ENCODE peak calls at places on chromosome 1, in four cellular contexts. One of them, this sample, is unnamed.

GRCh38 chr1:188023206-188023605 is 1194.5 kb downstream of the PLA2G4A start:
- DNase-seq in OCI-LY7: no peak
- DNase-seq in H9: no peak
- DNase-seq in sigmoid colon: no peak
- DNase-seq in this sample: no peak

GRCh38 chr1:155640367-155640766 is 30.3 kb downstream of the MSTO1 start:
- DNase-seq in H9: no peak
- DNase-seq in sigmoid colon: no peak
- DNase-seq in OCI-LY7: no peak
- DNase-seq in this sample: no peak

GRCh38 chr1:110433803-110434202 is 17.1 kb upstream of the PROK1 start:
- DNase-seq in OCI-LY7: peak
- DNase-seq in H9: peak
- DNase-seq in sigmoid colon: no peak
- DNase-seq in this sample: no peak

GRCh38 chr1:230824571-230825060 is 43.7 kb downstream of the C1orf198 start:
- DNase-seq in H9: no peak
- DNase-seq in sigmoid colon: no peak
- DNase-seq in OCI-LY7: no peak
- DNase-seq in this sample: no peak

GRCh38 chr1:228396770-228397453 is 9.7 kb downstream of the TRIM11 start:
- DNase-seq in sigmoid colon: peak
- DNase-seq in OCI-LY7: no peak
- DNase-seq in H9: peak
- DNase-seq in this sample: no peak

GRCh38 chr1:4395158-4395557 is 259.3 kb upstream of the AJAP1 start:
- DNase-seq in H9: no peak
- DNase-seq in OCI-LY7: no peak
- DNase-seq in sigmoid colon: no peak
- DNase-seq in this sample: no peak

GRCh38 chr1:40877681-40878080 is 15.5 kb upstream of the CITED4 start:
- DNase-seq in OCI-LY7: no peak
- DNase-seq in H9: no peak
- DNase-seq in sigmoid colon: peak
- DNase-seq in this sample: no peak

GRCh38 chr1:162265983-162266382 is 110.7 kb downstream of the SPATA46 start:
- DNase-seq in H9: no peak
- DNase-seq in OCI-LY7: no peak
- DNase-seq in sigmoid colon: no peak
- DNase-seq in this sample: no peak

GRCh38 chr1:117674521-117675400 is 68.9 kb downstream of the TENT5C start:
- DNase-seq in sigmoid colon: no peak
- DNase-seq in OCI-LY7: peak
- DNase-seq in H9: peak
- DNase-seq in this sample: peak

GRCh38 chr1:92486251-92487077 is at the start of gene GFI1:
- DNase-seq in OCI-LY7: no peak
- DNase-seq in sigmoid colon: no peak
- DNase-seq in H9: peak
- DNase-seq in this sample: peak

GRCh38 chr1:38331496-38332210 is 285.1 kb upstream of the POU3F1 start:
- DNase-seq in sigmoid colon: no peak
- DNase-seq in H9: no peak
- DNase-seq in OCI-LY7: no peak
- DNase-seq in this sample: no peak

GRCh38 chr1:176719478-176719877 is 256.5 kb downstream of the PAPPA2 start:
- DNase-seq in H9: no peak
- DNase-seq in OCI-LY7: no peak
- DNase-seq in sigmoid colon: no peak
- DNase-seq in this sample: no peak

GRCh38 chr1:152907686-152908601 is at the start of gene IVL:
- DNase-seq in H9: no peak
- DNase-seq in sigmoid colon: no peak
- DNase-seq in OCI-LY7: no peak
- DNase-seq in this sample: peak

GRCh38 chr1:29478046-29478791 is 241.9 kb downstream of the PTPRU start:
- DNase-seq in OCI-LY7: no peak
- DNase-seq in H9: peak
- DNase-seq in sigmoid colon: peak
- DNase-seq in this sample: no peak

GRCh38 chr1:202225131-202225530 is 31.5 kb downstream of the LGR6 start:
- DNase-seq in OCI-LY7: no peak
- DNase-seq in H9: no peak
- DNase-seq in sigmoid colon: no peak
- DNase-seq in this sample: no peak

GRCh38 chr1:229024528-229025119 is 246.3 kb upstream of the RAB4A start:
- DNase-seq in H9: no peak
- DNase-seq in sigmoid colon: peak
- DNase-seq in OCI-LY7: no peak
- DNase-seq in this sample: no peak

GRCh38 chr1:203403586-203403985 is 52.7 kb upstream of the FMOD start:
- DNase-seq in H9: no peak
- DNase-seq in OCI-LY7: no peak
- DNase-seq in sigmoid colon: no peak
- DNase-seq in this sample: no peak

GRCh38 chr1:29083318-29084195 is 40.1 kb downstream of the TMEM200B start:
- DNase-seq in sigmoid colon: no peak
- DNase-seq in OCI-LY7: no peak
- DNase-seq in H9: no peak
- DNase-seq in this sample: no peak

GRCh38 chr1:118077331-118078055 is 107.5 kb downstream of the SPAG17 start:
- DNase-seq in OCI-LY7: no peak
- DNase-seq in H9: peak
- DNase-seq in sigmoid colon: no peak
- DNase-seq in this sample: no peak

GRCh38 chr1:181802466-181802865 is 259.0 kb downstream of the ZNF648 start:
- DNase-seq in H9: no peak
- DNase-seq in OCI-LY7: no peak
- DNase-seq in sigmoid colon: no peak
- DNase-seq in this sample: no peak
- TF ChIP-seq CTCF in H9: no peak
- TF ChIP-seq CTCF in OCI-LY7: no peak
- TF ChIP-seq CTCF in sigmoid colon: no peak
- TF ChIP-seq CTCF in this sample: no peak

GRCh38 chr1:88284666-88285366 is 399.3 kb upstream of the PKN2 start:
- DNase-seq in H9: no peak
- DNase-seq in sigmoid colon: no peak
- DNase-seq in OCI-LY7: no peak
- DNase-seq in this sample: no peak
- TF ChIP-seq CTCF in H9: no peak
- TF ChIP-seq CTCF in sigmoid colon: no peak
- TF ChIP-seq CTCF in OCI-LY7: no peak
- TF ChIP-seq CTCF in this sample: no peak

DNA sequence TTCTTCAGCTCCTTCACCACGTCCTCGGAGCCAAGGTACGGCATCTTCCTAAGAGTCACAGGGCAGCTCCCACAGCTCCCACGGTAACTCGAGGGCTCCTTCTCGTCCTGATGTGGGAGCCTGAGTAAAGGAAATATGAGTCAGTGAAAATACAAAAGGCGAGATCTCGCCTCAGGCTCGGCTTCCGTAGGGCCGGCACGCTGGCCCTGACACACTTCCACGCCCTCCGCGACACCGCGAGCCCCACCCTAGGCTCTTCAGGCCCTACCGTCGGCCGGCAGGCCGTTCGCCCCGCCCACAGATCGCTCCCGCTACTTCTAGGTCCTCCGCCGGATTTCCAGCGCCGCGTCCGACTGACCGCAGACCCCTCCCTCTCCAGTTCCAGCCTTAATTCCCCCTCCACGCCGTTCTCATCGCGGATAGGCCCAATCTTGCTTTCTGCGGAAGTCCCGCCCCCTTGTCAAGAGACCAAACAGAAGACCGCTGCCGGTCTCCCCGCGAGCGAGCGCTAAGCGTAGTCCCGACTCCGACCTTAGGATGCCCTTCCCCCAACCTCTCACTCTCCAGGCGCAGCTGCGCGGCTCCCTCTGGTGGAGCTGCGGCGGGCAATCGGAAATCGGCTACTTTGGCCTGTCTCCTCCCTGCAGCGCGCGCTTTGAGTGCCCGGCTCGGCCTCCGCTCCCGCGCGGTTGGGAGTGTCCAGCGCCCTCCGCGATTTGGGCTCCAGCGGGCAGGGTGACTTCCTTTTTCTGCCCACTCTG is at the start of the genes AP4B1 and DCLRE1B:
- DNase-seq in H9: peak
- DNase-seq in sigmoid colon: peak
- DNase-seq in OCI-LY7: peak
- DNase-seq in this sample: peak
- TF ChIP-seq CTCF in H9: peak
- TF ChIP-seq CTCF in sigmoid colon: peak
- TF ChIP-seq CTCF in OCI-LY7: peak
- TF ChIP-seq CTCF in this sample: peak

GRCh38 chr1:17333081-17333480 is 25.1 kb downstream of the PADI4 start:
- DNase-seq in H9: no peak
- DNase-seq in sigmoid colon: peak
- DNase-seq in OCI-LY7: no peak
- DNase-seq in this sample: peak

GRCh38 chr1:17340358-17340757 is 31.6 kb upstream of the PADI6 start:
- DNase-seq in OCI-LY7: no peak
- DNase-seq in sigmoid colon: peak
- DNase-seq in H9: no peak
- DNase-seq in this sample: no peak

GRCh38 chr1:17338706-17339493 is 30.9 kb downstream of the PADI4 start:
- DNase-seq in H9: no peak
- DNase-seq in OCI-LY7: no peak
- DNase-seq in sigmoid colon: peak
- DNase-seq in this sample: no peak

GRCh38 chr1:17339521-17339920 is 31.5 kb downstream of the PADI4 start:
- DNase-seq in sigmoid colon: peak
- DNase-seq in H9: no peak
- DNase-seq in OCI-LY7: no peak
- DNase-seq in this sample: no peak

DNA sequence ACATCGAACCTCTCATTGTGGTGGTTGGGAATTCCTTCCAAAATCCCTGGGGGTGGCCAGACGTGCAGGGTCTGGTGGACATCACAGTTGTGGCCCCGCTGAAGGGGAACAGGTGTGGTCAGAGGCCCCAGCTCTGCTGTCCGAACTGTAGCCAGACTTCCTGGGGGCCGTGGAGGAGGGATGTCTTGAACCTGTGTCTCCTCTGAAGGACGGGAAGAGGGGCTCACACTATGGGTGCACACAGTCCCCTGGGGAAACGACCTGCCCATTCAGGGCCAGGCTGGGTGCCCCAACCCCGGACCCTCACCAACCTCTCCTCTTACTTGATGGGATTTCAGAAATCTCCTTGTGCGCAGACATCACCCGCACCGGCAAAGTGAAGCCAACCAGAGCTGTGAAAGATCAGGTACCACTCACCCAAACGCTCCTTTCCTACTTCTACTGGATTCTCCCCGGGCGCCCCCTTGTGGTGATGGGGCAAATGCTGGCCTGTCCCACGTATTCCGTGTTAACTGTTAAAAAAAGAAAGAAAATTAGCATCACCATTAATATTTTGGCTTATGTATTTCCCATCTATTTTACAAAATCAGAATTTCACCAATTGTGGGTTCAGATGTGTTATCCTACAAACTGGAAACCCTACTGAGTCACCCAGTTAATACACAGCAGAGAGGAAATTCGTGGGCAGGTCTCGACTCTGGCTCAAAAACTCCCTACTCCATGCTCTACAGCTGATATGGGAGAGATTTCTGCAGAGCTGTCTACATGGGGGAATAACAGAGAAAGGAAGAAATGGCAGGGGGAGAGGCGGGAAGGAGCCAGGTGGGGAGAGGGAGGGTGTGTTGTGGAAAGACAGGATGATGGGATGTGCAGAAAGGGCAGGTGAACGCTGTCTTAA is 28.1 kb downstream of the PADI4 start:
- DNase-seq in OCI-LY7: peak
- DNase-seq in H9: peak
- DNase-seq in sigmoid colon: peak
- DNase-seq in this sample: peak
- TF ChIP-seq CTCF in OCI-LY7: peak
- TF ChIP-seq CTCF in H9: peak
- TF ChIP-seq CTCF in sigmoid colon: peak
- TF ChIP-seq CTCF in this sample: peak

GRCh38 chr1:43285269-43285986 is at the start of gene C1orf210:
- DNase-seq in OCI-LY7: no peak
- DNase-seq in sigmoid colon: peak
- DNase-seq in H9: peak
- DNase-seq in this sample: no peak
- TF ChIP-seq CTCF in OCI-LY7: no peak
- TF ChIP-seq CTCF in sigmoid colon: peak
- TF ChIP-seq CTCF in H9: peak
- TF ChIP-seq CTCF in this sample: no peak

DNA sequence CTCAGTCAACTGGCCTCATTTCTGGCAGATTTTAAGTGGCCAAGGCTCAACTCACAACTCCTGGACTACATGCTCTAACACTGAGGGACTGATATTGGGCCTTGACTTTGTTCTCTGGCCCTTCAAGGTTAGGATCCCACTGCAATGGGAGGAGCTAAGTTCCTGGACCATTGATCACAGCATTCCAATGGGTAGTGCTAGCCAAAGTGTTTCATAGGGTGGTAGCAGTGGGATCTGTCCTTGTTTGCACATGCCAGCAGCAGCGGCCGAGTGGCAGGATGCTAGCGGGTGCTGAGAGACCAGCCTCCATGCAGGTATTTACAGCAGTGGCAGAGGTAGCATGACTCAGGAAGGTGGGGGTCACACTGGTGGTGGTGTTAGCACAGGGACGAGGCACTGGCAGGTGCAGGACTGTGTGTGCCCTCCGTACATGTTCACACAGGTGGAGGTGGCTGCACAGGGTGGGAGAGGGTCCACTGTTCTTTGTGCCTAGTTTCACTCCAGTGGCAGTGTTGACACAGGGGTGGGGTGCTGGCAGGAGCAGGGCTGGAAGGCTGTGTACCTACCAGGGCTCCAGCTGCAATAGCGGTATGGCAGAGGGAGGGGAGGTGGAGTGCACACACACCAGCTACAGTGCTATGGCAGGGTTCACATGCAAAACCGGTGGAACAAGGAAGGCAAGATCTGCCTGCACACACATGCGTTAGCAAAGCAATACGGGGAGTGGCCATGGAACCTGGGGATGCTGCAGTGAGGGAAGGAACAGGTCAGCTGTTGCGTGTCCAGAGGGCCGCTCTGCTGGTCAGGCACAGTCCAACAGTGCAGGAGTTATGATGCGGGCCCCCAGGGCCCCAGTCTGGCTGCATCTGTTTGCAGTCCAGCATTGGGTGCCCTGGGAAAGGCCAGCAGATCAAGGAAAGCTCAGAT is 51.7 kb downstream of the COL24A1 start:
- DNase-seq in sigmoid colon: no peak
- DNase-seq in H9: no peak
- DNase-seq in OCI-LY7: no peak
- DNase-seq in this sample: no peak
- TF ChIP-seq CTCF in sigmoid colon: no peak
- TF ChIP-seq CTCF in H9: no peak
- TF ChIP-seq CTCF in OCI-LY7: no peak
- TF ChIP-seq CTCF in this sample: no peak